ENCODE peak calls at places on chromosome 2, in eight cellular contexts. One of them, this sample, is unnamed.

GRCh38 chr2:198117397-198118041 is 313.1 kb downstream of the PLCL1 start:
- DNase-seq in adrenal gland: no peak
- DNase-seq in Jurkat, Clone E6-1: peak
- DNase-seq in activated T-cell treated with anti-CD3 and anti-CD28 coated beads, Interleukin-2, amount 50 U/mL, for 4 hours: no peak
- DNase-seq in stimulated activated CD4-positive, alpha-beta T cell treated with anti-CD3 and anti-CD28 coated beads, Interleukin-2, amount 100 ng/mL, for 48 hours: no peak
- DNase-seq in T47D: no peak
- DNase-seq in activated naive CD4-positive, alpha-beta T cell treated with anti-CD3 and anti-CD28 coated beads for 36 hours: no peak
- DNase-seq in upper lobe of left lung: no peak
- DNase-seq in this sample: no peak

GRCh38 chr2:109529532-109530449 is 84.0 kb downstream of the SEPTIN10 start:
- DNase-seq in adrenal gland: peak
- DNase-seq in Jurkat, Clone E6-1: no peak
- DNase-seq in activated T-cell treated with anti-CD3 and anti-CD28 coated beads, Interleukin-2, amount 50 U/mL, for 4 hours: no peak
- DNase-seq in stimulated activated CD4-positive, alpha-beta T cell treated with anti-CD3 and anti-CD28 coated beads, Interleukin-2, amount 100 ng/mL, for 48 hours: no peak
- DNase-seq in T47D: no peak
- DNase-seq in activated naive CD4-positive, alpha-beta T cell treated with anti-CD3 and anti-CD28 coated beads for 36 hours: no peak
- DNase-seq in upper lobe of left lung: no peak
- DNase-seq in this sample: no peak

GRCh38 chr2:39523308-39524044 is 86.4 kb upstream of the MAP4K3 start:
- DNase-seq in adrenal gland: no peak
- DNase-seq in Jurkat, Clone E6-1: no peak
- DNase-seq in activated T-cell treated with anti-CD3 and anti-CD28 coated beads, Interleukin-2, amount 50 U/mL, for 4 hours: no peak
- DNase-seq in stimulated activated CD4-positive, alpha-beta T cell treated with anti-CD3 and anti-CD28 coated beads, Interleukin-2, amount 100 ng/mL, for 48 hours: no peak
- DNase-seq in T47D: peak
- DNase-seq in activated naive CD4-positive, alpha-beta T cell treated with anti-CD3 and anti-CD28 coated beads for 36 hours: no peak
- DNase-seq in upper lobe of left lung: no peak
- DNase-seq in this sample: no peak

GRCh38 chr2:26561918-26562810 is 79.0 kb downstream of the CIB4 start:
- DNase-seq in adrenal gland: peak
- DNase-seq in Jurkat, Clone E6-1: peak
- DNase-seq in activated T-cell treated with anti-CD3 and anti-CD28 coated beads, Interleukin-2, amount 50 U/mL, for 4 hours: no peak
- DNase-seq in stimulated activated CD4-positive, alpha-beta T cell treated with anti-CD3 and anti-CD28 coated beads, Interleukin-2, amount 100 ng/mL, for 48 hours: peak
- DNase-seq in T47D: peak
- DNase-seq in activated naive CD4-positive, alpha-beta T cell treated with anti-CD3 and anti-CD28 coated beads for 36 hours: peak
- DNase-seq in upper lobe of left lung: peak
- DNase-seq in this sample: peak

GRCh38 chr2:203327918-203328734 is at the start of gene ABI2:
- DNase-seq in adrenal gland: peak
- DNase-seq in Jurkat, Clone E6-1: peak
- DNase-seq in activated T-cell treated with anti-CD3 and anti-CD28 coated beads, Interleukin-2, amount 50 U/mL, for 4 hours: peak
- DNase-seq in stimulated activated CD4-positive, alpha-beta T cell treated with anti-CD3 and anti-CD28 coated beads, Interleukin-2, amount 100 ng/mL, for 48 hours: peak
- DNase-seq in T47D: peak
- DNase-seq in activated naive CD4-positive, alpha-beta T cell treated with anti-CD3 and anti-CD28 coated beads for 36 hours: peak
- DNase-seq in upper lobe of left lung: peak
- DNase-seq in this sample: peak

GRCh38 chr2:231037731-231038482 is 584 bp downstream of the C2orf72 start:
- DNase-seq in adrenal gland: no peak
- DNase-seq in Jurkat, Clone E6-1: no peak
- DNase-seq in activated T-cell treated with anti-CD3 and anti-CD28 coated beads, Interleukin-2, amount 50 U/mL, for 4 hours: no peak
- DNase-seq in stimulated activated CD4-positive, alpha-beta T cell treated with anti-CD3 and anti-CD28 coated beads, Interleukin-2, amount 100 ng/mL, for 48 hours: no peak
- DNase-seq in T47D: peak
- DNase-seq in activated naive CD4-positive, alpha-beta T cell treated with anti-CD3 and anti-CD28 coated beads for 36 hours: no peak
- DNase-seq in upper lobe of left lung: peak
- DNase-seq in this sample: no peak

GRCh38 chr2:207792244-207792785 is 22.6 kb upstream of the FZD5 start:
- DNase-seq in adrenal gland: peak
- DNase-seq in Jurkat, Clone E6-1: peak
- DNase-seq in activated T-cell treated with anti-CD3 and anti-CD28 coated beads, Interleukin-2, amount 50 U/mL, for 4 hours: no peak
- DNase-seq in stimulated activated CD4-positive, alpha-beta T cell treated with anti-CD3 and anti-CD28 coated beads, Interleukin-2, amount 100 ng/mL, for 48 hours: no peak
- DNase-seq in T47D: peak
- DNase-seq in activated naive CD4-positive, alpha-beta T cell treated with anti-CD3 and anti-CD28 coated beads for 36 hours: no peak
- DNase-seq in upper lobe of left lung: no peak
- DNase-seq in this sample: no peak

GRCh38 chr2:165069131-165069530 is 113.8 kb upstream of the SLC38A11 start:
- DNase-seq in adrenal gland: no peak
- DNase-seq in Jurkat, Clone E6-1: no peak
- DNase-seq in activated T-cell treated with anti-CD3 and anti-CD28 coated beads, Interleukin-2, amount 50 U/mL, for 4 hours: no peak
- DNase-seq in stimulated activated CD4-positive, alpha-beta T cell treated with anti-CD3 and anti-CD28 coated beads, Interleukin-2, amount 100 ng/mL, for 48 hours: no peak
- DNase-seq in T47D: no peak
- DNase-seq in activated naive CD4-positive, alpha-beta T cell treated with anti-CD3 and anti-CD28 coated beads for 36 hours: no peak
- DNase-seq in upper lobe of left lung: no peak
- DNase-seq in this sample: no peak

GRCh38 chr2:203584784-203585183 is 49.7 kb upstream of the RAPH1 start:
- DNase-seq in adrenal gland: no peak
- DNase-seq in Jurkat, Clone E6-1: no peak
- DNase-seq in activated T-cell treated with anti-CD3 and anti-CD28 coated beads, Interleukin-2, amount 50 U/mL, for 4 hours: no peak
- DNase-seq in stimulated activated CD4-positive, alpha-beta T cell treated with anti-CD3 and anti-CD28 coated beads, Interleukin-2, amount 100 ng/mL, for 48 hours: no peak
- DNase-seq in T47D: peak
- DNase-seq in activated naive CD4-positive, alpha-beta T cell treated with anti-CD3 and anti-CD28 coated beads for 36 hours: no peak
- DNase-seq in upper lobe of left lung: no peak
- DNase-seq in this sample: no peak

GRCh38 chr2:26970928-26971627 is 641 bp downstream of the MAPRE3 start:
- DNase-seq in adrenal gland: no peak
- DNase-seq in Jurkat, Clone E6-1: no peak
- DNase-seq in activated T-cell treated with anti-CD3 and anti-CD28 coated beads, Interleukin-2, amount 50 U/mL, for 4 hours: no peak
- DNase-seq in stimulated activated CD4-positive, alpha-beta T cell treated with anti-CD3 and anti-CD28 coated beads, Interleukin-2, amount 100 ng/mL, for 48 hours: no peak
- DNase-seq in T47D: peak
- DNase-seq in activated naive CD4-positive, alpha-beta T cell treated with anti-CD3 and anti-CD28 coated beads for 36 hours: peak
- DNase-seq in upper lobe of left lung: peak
- DNase-seq in this sample: no peak

GRCh38 chr2:236637691-236638569 is 68.3 kb downstream of the ACKR3 start:
- DNase-seq in adrenal gland: peak
- DNase-seq in Jurkat, Clone E6-1: no peak
- DNase-seq in activated T-cell treated with anti-CD3 and anti-CD28 coated beads, Interleukin-2, amount 50 U/mL, for 4 hours: no peak
- DNase-seq in stimulated activated CD4-positive, alpha-beta T cell treated with anti-CD3 and anti-CD28 coated beads, Interleukin-2, amount 100 ng/mL, for 48 hours: no peak
- DNase-seq in T47D: no peak
- DNase-seq in activated naive CD4-positive, alpha-beta T cell treated with anti-CD3 and anti-CD28 coated beads for 36 hours: no peak
- DNase-seq in upper lobe of left lung: no peak
- DNase-seq in this sample: no peak